ENCODE peak calls at places on chromosome 14, in four cellular contexts. P is GM12878, Q is HepG2, D is HEK293T. M is an unnamed sample.

GRCh38 chr14:87869619-87870583 is 123.1 kb downstream of the GALC start:
- DNase-seq in P (no peak), Q (no peak), D (no peak), M (no peak)

GRCh38 chr14:73777420-73777819 is 63.2 kb upstream of the PNMA1 start:
- DNase-seq in P (no peak), Q (no peak), D (no peak), M (no peak)

GRCh38 chr14:79659995-79660975 is 551.0 kb downstream of the DIO2 start:
- DNase-seq in P (peak), Q (no peak), D (no peak), M (no peak)

GRCh38 chr14:89651805-89652204 is 234.8 kb upstream of the FOXN3 start:
- DNase-seq in P (no peak), Q (no peak), D (no peak), M (no peak)

GRCh38 chr14:92649934-92650545 is 98.4 kb downstream of the LGMN start:
- DNase-seq in P (no peak), Q (no peak), D (no peak), M (no peak)

GRCh38 chr14:22691171-22691570 is 47.0 kb upstream of the OR6J1 start:
- DNase-seq in P (no peak), Q (no peak), D (no peak), M (no peak)

GRCh38 chr14:61329478-61330051 is 8.2 kb downstream of the PRKCH start:
- DNase-seq in P (peak), Q (no peak), D (no peak), M (no peak)

GRCh38 chr14:88804035-88804434 is 11.3 kb upstream of the EML5 start:
- DNase-seq in P (no peak), Q (no peak), D (no peak), M (no peak)

GRCh38 chr14:72975776-72976175 is 49.5 kb downstream of the DCAF4 start:
- DNase-seq in P (no peak), Q (peak), D (no peak), M (peak)

GRCh38 chr14:91927216-91927615 is 20.3 kb downstream of the FBLN5 start:
- DNase-seq in P (no peak), Q (no peak), D (no peak), M (no peak)

GRCh38 chr14:67269338-67270060 is 28.3 kb downstream of the PALS1 start:
- DNase-seq in P (no peak), Q (no peak), D (no peak), M (no peak)
- TF ChIP-seq FOXK2 in P (no peak), Q (no peak), D (no peak), M (no peak)

GRCh38 chr14:99733551-99734405 is 49.7 kb downstream of the CYP46A1 start:
- DNase-seq in P (no peak), Q (no peak), D (no peak), M (no peak)
- TF ChIP-seq FOXK2 in P (no peak), Q (no peak), D (no peak), M (no peak)

DNA sequence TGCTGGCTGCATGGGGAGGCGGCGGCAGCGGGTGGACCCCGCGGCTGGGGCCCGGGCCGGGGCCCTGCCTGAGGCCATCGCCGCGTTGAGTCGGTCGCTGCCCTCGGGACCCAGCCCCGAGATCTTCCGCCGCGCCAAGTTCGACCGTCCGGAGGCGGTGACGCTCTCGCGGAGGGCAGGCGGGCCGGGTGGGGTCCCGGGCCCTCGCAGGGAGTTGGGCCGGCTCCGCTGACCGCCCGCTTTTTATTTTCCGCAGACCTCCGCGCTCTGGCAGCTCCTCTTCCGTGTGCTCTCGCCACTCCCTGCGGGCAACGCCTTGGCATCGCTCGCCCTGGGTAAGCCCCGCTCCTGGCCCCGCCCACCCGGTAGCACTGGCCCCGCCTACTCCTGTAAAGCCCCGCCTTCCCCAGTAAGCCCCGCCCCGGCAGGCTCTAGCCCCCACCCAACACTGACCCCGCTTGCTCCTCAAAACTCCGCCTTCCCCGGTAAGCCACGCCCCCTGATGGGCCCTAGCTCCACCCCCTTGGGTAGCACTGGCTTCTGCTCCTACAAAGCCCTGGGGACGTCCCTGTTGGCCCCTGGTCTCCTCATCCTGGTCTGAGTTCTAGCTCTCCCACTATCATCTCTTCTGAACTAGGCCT is 440 bp downstream of the TEDC1 start:
- DNase-seq in P (peak), Q (peak), D (peak), M (peak)
- TF ChIP-seq FOXK2 in P (no peak), Q (no peak), D (no peak), M (no peak)

GRCh38 chr14:105864116-105864515 is 337.7 kb downstream of the TMEM121 start:
- DNase-seq in P (no peak), Q (no peak), D (no peak), M (no peak)
- TF ChIP-seq FOXK2 in P (no peak), Q (no peak), D (no peak), M (no peak)

DNA sequence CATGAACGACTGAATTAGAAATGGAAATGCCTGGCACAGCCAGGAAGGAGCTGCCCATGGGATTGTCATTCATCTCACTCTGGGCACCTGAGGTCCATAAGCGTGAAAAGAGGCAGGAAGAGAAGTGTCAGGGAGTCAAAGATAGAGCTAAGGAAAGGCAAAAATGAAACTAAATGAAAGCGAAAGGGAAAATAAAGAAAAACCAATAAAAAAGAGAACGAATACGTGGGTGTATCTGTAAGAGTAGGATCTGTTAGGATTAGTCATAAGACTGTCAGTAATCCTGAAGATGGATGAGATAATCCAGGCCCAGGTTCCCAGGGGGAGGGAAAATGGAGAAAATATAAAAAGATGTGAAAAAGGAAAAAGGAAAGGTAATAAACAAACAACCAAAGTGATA is 23.5 kb downstream of the MEG3 start:
- DNase-seq in P (no peak), Q (no peak), D (no peak), M (no peak)
- TF ChIP-seq FOXK2 in P (no peak), Q (no peak), D (no peak), M (no peak)

DNA sequence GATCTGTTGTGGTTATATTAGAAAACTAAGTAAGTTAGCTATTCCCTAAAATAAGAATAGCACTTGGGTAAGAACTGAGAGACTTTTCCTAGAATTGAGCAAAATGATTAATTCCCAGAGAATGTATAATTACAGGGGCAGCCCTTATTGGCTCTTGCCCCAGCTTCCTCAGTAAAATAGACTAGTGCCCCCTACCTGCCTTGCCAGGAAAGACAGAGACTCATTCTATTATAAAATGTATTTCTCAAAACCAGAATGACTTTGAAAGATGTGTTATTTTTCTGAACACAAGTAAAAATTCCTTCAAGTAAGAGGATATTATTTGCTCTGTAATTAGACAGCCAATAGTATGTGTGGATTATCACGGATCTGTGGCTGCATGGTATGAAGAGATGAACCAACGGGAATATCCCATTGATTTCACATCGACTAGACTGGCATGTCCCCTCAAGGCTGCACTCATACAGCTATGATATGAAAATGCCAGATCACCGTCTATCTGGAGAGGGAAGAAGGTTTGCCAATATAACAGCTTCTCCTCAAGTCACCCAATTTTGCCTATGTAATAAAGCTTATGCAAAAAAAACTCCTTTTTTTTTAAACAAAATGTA is 7.4 kb upstream of the GLRX5 start:
- DNase-seq in P (no peak), Q (peak), D (no peak), M (peak)
- TF ChIP-seq FOXK2 in P (no peak), Q (no peak), D (no peak), M (no peak)

DNA sequence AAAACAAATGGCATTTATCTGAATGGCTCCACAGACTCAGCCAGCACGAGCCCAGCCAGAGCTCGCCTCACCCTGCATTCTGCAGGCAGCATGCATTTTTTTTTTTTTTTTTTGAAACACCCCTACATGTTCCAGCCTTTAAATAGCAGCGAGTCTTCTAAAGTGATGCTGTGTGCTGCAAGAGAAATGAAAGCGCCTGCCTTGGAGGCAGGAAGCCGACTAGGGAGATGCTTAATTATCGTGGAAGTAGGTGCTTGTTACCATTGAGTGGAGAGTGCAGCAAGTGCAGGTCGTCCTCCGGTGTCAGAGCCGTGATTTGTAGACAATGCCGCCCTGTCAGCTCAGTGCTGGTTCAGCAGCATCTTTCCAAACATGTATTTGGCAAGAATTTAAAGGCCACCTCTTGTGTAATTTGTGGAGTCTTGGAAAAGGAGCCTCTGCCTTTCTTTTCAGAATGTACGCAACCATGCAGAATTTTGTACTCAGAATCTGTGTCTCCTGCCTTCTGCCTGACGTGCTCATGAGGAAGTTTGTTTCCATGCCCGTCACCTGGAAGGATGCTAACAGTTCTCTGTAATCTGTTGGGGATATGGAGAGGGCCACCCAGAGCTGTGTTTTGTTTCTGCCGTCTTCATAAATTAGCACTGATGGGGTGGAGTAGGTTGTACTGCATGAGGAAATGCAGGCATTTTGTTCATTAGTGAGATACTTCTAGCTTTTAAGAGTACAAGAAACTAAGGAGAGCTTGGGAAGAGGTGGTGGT is 345.9 kb upstream of the RGS6 start:
- DNase-seq in P (no peak), Q (no peak), D (no peak), M (no peak)
- TF ChIP-seq FOXK2 in P (no peak), Q (no peak), D (no peak), M (no peak)

DNA sequence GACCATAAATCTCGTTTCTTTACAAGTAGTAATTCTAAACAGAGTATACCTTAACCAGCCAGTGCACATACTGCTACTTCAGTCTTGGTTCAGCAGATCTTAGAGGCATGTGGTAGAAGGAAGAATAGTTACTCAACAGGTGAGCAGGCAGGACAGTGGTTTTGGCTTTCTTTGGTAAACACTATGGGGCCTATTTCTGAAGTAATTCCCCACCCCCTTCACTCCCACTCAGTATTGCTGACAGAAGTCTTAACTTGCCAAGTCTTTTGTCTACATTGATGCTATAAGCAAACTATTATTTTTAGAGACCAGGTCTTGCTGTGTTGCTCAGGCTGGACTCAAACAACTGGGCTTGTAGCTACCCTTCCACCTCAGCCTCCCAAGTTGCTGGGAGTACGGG is 68.5 kb downstream of the FBXO34 start:
- DNase-seq in P (no peak), Q (no peak), D (no peak), M (no peak)
- TF ChIP-seq FOXK2 in P (no peak), Q (no peak), D (no peak), M (no peak)

GRCh38 chr14:37900582-37900981 is 305.2 kb downstream of the TTC6 start:
- DNase-seq in P (no peak), Q (no peak), D (no peak), M (no peak)
- TF ChIP-seq FOXK2 in P (no peak), Q (no peak), D (no peak), M (no peak)

M was measured in K562.